ENCODE peak calls at places on chromosome 21, in six cellular contexts. One of them, this sample, is unnamed.

GRCh38 chr21:26124421-26124833 is 46.1 kb downstream of the APP start:
- DNase-seq in HCT116: no peak
- DNase-seq in H1: no peak
- DNase-seq in breast epithelium: no peak
- DNase-seq in suprapubic skin: no peak
- DNase-seq in sigmoid colon: no peak
- DNase-seq in this sample: no peak

GRCh38 chr21:29342394-29342957 is 43.8 kb downstream of the BACH1 start:
- DNase-seq in suprapubic skin: no peak
- DNase-seq in sigmoid colon: peak; percentile 82
- DNase-seq in H1: no peak
- DNase-seq in HCT116: no peak
- DNase-seq in breast epithelium: no peak
- DNase-seq in this sample: peak; percentile 58

GRCh38 chr21:37008705-37009104 is 2.2 kb downstream of the RIPPLY3 start:
- DNase-seq in sigmoid colon: no peak
- DNase-seq in suprapubic skin: no peak
- DNase-seq in HCT116: no peak
- DNase-seq in H1: no peak
- DNase-seq in breast epithelium: no peak
- DNase-seq in this sample: peak; percentile 34

GRCh38 chr21:45421071-45421845 is 16.3 kb downstream of the COL18A1 start:
- DNase-seq in H1: no peak
- DNase-seq in breast epithelium: peak; percentile 81
- DNase-seq in suprapubic skin: no peak
- DNase-seq in HCT116: no peak
- DNase-seq in sigmoid colon: peak; percentile 68
- DNase-seq in this sample: peak; percentile 57

GRCh38 chr21:37557261-37557950 is 190.8 kb downstream of the DYRK1A start:
- DNase-seq in HCT116: no peak
- DNase-seq in H1: no peak
- DNase-seq in breast epithelium: no peak
- DNase-seq in sigmoid colon: no peak
- DNase-seq in suprapubic skin: no peak
- DNase-seq in this sample: no peak

GRCh38 chr21:45900034-45900868 is 81.3 kb upstream of the COL6A1 start:
- DNase-seq in HCT116: no peak
- DNase-seq in H1: no peak
- DNase-seq in breast epithelium: no peak
- DNase-seq in sigmoid colon: no peak
- DNase-seq in suprapubic skin: no peak
- DNase-seq in this sample: peak; percentile 65

GRCh38 chr21:25501996-25502665 is 105.2 kb downstream of the MRPL39 start:
- DNase-seq in H1: no peak
- DNase-seq in suprapubic skin: no peak
- DNase-seq in breast epithelium: no peak
- DNase-seq in sigmoid colon: no peak
- DNase-seq in HCT116: no peak
- DNase-seq in this sample: no peak

GRCh38 chr21:33198346-33199135 is 31.2 kb upstream of the IFNAR2 start:
- DNase-seq in sigmoid colon: peak; percentile 75
- DNase-seq in breast epithelium: no peak
- DNase-seq in H1: no peak
- DNase-seq in HCT116: no peak
- DNase-seq in suprapubic skin: no peak
- DNase-seq in this sample: no peak

GRCh38 chr21:36708512-36709029 is 9.7 kb downstream of the SIM2 start:
- DNase-seq in suprapubic skin: no peak
- DNase-seq in H1: no peak
- DNase-seq in HCT116: no peak
- DNase-seq in breast epithelium: peak; percentile 36
- DNase-seq in sigmoid colon: no peak
- DNase-seq in this sample: no peak

GRCh38 chr21:45285266-45285931 is 2.3 kb downstream of the POFUT2 start:
- DNase-seq in suprapubic skin: peak; percentile 71
- DNase-seq in H1: no peak
- DNase-seq in sigmoid colon: no peak
- DNase-seq in HCT116: no peak
- DNase-seq in breast epithelium: peak; percentile 31
- DNase-seq in this sample: no peak

GRCh38 chr21:45011911-45012660 is 62.3 kb upstream of the ADARB1 start:
- DNase-seq in suprapubic skin: no peak
- DNase-seq in H1: peak; percentile 82
- DNase-seq in sigmoid colon: peak; percentile 64
- DNase-seq in breast epithelium: no peak
- DNase-seq in HCT116: peak; percentile 65
- DNase-seq in this sample: peak; percentile 75

GRCh38 chr21:37198989-37199924 is 67.9 kb downstream of the VPS26C start:
- DNase-seq in suprapubic skin: no peak
- DNase-seq in sigmoid colon: no peak
- DNase-seq in HCT116: peak; percentile 66
- DNase-seq in H1: no peak
- DNase-seq in breast epithelium: no peak
- DNase-seq in this sample: no peak

GRCh38 chr21:33780631-33781030 is 135.0 kb downstream of the ATP5PO start:
- DNase-seq in suprapubic skin: no peak
- DNase-seq in HCT116: no peak
- DNase-seq in H1: no peak
- DNase-seq in breast epithelium: no peak
- DNase-seq in sigmoid colon: no peak
- DNase-seq in this sample: no peak

GRCh38 chr21:46323227-46323709 is 402 bp downstream of the C21orf58 start:
- DNase-seq in H1: no peak
- DNase-seq in suprapubic skin: peak; percentile 83
- DNase-seq in breast epithelium: no peak
- DNase-seq in HCT116: no peak
- DNase-seq in sigmoid colon: peak; percentile 74
- DNase-seq in this sample: no peak

GRCh38 chr21:37561506-37561905 is 194.9 kb downstream of the DYRK1A start:
- DNase-seq in breast epithelium: no peak
- DNase-seq in HCT116: no peak
- DNase-seq in H1: peak; percentile 31
- DNase-seq in suprapubic skin: no peak
- DNase-seq in sigmoid colon: no peak
- DNase-seq in this sample: no peak

GRCh38 chr21:43718872-43719747 is at the start of gene PDXK:
- DNase-seq in H1: peak; percentile 90
- DNase-seq in sigmoid colon: peak; percentile 92
- DNase-seq in HCT116: peak; percentile 46
- DNase-seq in breast epithelium: peak; percentile 83
- DNase-seq in suprapubic skin: no peak
- DNase-seq in this sample: peak; percentile 93
- TF ChIP-seq CTCF in H1: no peak
- TF ChIP-seq CTCF in sigmoid colon: no peak
- TF ChIP-seq CTCF in HCT116: no peak
- TF ChIP-seq CTCF in breast epithelium: no peak
- TF ChIP-seq CTCF in suprapubic skin: no peak
- TF ChIP-seq CTCF in this sample: no peak

DNA sequence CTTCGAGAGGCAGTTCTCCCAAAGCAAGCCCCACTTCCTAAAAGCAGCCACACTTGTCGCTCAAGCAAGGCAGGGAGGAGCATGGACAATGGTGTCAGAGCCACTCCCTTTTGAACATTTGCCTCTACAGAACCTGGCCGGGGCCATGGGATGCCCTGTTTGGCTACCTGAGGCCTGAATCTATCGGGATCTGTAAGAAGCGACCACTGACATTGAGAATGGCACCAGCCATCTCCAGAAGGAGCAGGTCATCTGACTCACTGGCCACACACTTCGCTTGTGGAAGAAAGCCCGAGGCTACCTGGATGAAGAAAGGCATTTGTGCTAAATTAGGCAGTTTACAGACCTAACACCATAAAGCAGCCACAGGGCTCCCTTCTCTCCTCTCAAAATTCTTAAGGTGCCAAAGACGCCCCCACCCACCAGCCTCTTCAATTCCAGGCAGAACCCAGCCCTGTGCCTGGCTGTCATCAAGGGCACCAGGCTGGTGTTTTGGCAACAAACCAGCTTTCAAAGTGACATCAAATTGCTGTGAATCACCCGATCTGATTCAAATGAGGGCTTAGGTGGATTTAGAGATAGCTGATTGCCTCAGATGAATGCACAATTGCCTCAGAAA is 104.8 kb downstream of the ETS2 start:
- DNase-seq in sigmoid colon: no peak
- DNase-seq in H1: no peak
- DNase-seq in HCT116: peak; percentile 74
- DNase-seq in breast epithelium: no peak
- DNase-seq in suprapubic skin: no peak
- DNase-seq in this sample: no peak
- H3K27ac ChIP-seq in sigmoid colon: peak overlapping the region; percentile 79
- H3K27ac ChIP-seq in H1: no peak overlapping the region
- H3K27ac ChIP-seq in HCT116: no peak overlapping the region
- H3K27ac ChIP-seq in breast epithelium: peak overlapping the region; percentile 90
- H3K27ac ChIP-seq in suprapubic skin: peak overlapping the region; percentile 92
- H3K27ac ChIP-seq in this sample: peak overlapping the region; percentile 64

GRCh38 chr21:42161401-42161956 is 57.5 kb upstream of the ABCG1 start:
- DNase-seq in HCT116: no peak
- DNase-seq in suprapubic skin: no peak
- DNase-seq in H1: no peak
- DNase-seq in breast epithelium: no peak
- DNase-seq in sigmoid colon: no peak
- DNase-seq in this sample: no peak
- TF ChIP-seq POLR2AphosphoS5 in HCT116: no peak
- TF ChIP-seq POLR2AphosphoS5 in suprapubic skin: no peak
- TF ChIP-seq POLR2AphosphoS5 in H1: no peak
- TF ChIP-seq POLR2AphosphoS5 in breast epithelium: no peak
- TF ChIP-seq POLR2AphosphoS5 in sigmoid colon: no peak
- TF ChIP-seq POLR2AphosphoS5 in this sample: no peak

GRCh38 chr21:34910396-34910795 is 138.7 kb downstream of the RUNX1 start:
- DNase-seq in sigmoid colon: no peak
- DNase-seq in breast epithelium: no peak
- DNase-seq in HCT116: no peak
- DNase-seq in H1: no peak
- DNase-seq in suprapubic skin: no peak
- DNase-seq in this sample: peak; percentile 80

GRCh38 chr21:34911360-34911759 is 137.7 kb downstream of the RUNX1 start:
- DNase-seq in sigmoid colon: no peak
- DNase-seq in HCT116: no peak
- DNase-seq in breast epithelium: no peak
- DNase-seq in H1: no peak
- DNase-seq in suprapubic skin: no peak
- DNase-seq in this sample: no peak

GRCh38 chr21:34913786-34914185 is 135.3 kb downstream of the RUNX1 start:
- DNase-seq in breast epithelium: no peak
- DNase-seq in H1: no peak
- DNase-seq in sigmoid colon: no peak
- DNase-seq in HCT116: no peak
- DNase-seq in suprapubic skin: no peak
- DNase-seq in this sample: no peak

GRCh38 chr21:34914239-34914638 is 134.9 kb downstream of the RUNX1 start:
- DNase-seq in HCT116: no peak
- DNase-seq in breast epithelium: no peak
- DNase-seq in suprapubic skin: no peak
- DNase-seq in H1: no peak
- DNase-seq in sigmoid colon: no peak
- DNase-seq in this sample: no peak

DNA sequence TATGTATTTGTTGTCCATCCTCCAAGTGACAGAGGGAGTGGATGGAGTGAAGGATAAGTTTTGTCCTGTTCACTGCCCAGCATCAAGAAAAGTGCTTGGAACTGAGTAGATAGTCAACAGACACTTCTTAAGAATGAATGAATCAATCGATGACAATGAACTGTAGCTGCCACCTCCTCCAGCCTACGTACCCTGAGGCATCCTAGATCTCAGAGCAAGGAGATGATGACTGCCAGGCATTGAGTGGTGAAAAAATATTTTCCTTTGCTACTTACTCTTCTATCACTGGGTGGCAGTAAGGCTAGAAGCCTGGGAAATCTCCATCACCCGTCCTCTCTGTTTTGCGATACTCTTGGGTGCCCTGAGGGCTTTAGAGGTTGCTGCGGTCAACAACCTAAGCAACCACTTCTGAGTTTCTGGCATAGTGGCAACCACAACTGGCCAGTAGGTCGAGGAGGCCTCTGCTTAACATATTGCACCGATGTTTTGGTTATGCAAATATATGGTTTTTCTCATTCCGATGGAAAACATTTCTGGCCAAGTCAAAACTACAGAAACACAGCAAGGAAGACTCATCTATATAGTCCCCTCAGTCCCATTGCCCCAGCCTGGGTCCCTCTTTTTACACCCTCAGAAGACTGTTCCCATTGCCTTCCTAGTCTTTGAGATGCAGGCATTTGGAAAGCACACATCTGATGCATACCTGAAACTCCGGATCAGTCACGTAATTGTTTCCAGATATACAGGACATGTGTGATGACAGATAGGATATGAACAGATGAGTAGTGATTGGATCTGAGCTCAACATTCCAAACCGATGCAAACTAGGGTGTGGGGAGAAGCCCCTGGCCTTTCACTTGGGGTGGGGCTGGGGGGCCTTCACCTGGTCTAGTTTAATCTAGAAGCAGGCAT is 136.8 kb downstream of the RUNX1 start:
- DNase-seq in sigmoid colon: no peak
- DNase-seq in breast epithelium: no peak
- DNase-seq in suprapubic skin: no peak
- DNase-seq in H1: no peak
- DNase-seq in HCT116: no peak
- DNase-seq in this sample: no peak
- TF ChIP-seq CTCF in sigmoid colon: no peak
- TF ChIP-seq CTCF in breast epithelium: no peak
- TF ChIP-seq CTCF in suprapubic skin: no peak
- TF ChIP-seq CTCF in H1: no peak
- TF ChIP-seq CTCF in HCT116: no peak
- TF ChIP-seq CTCF in this sample: no peak

DNA sequence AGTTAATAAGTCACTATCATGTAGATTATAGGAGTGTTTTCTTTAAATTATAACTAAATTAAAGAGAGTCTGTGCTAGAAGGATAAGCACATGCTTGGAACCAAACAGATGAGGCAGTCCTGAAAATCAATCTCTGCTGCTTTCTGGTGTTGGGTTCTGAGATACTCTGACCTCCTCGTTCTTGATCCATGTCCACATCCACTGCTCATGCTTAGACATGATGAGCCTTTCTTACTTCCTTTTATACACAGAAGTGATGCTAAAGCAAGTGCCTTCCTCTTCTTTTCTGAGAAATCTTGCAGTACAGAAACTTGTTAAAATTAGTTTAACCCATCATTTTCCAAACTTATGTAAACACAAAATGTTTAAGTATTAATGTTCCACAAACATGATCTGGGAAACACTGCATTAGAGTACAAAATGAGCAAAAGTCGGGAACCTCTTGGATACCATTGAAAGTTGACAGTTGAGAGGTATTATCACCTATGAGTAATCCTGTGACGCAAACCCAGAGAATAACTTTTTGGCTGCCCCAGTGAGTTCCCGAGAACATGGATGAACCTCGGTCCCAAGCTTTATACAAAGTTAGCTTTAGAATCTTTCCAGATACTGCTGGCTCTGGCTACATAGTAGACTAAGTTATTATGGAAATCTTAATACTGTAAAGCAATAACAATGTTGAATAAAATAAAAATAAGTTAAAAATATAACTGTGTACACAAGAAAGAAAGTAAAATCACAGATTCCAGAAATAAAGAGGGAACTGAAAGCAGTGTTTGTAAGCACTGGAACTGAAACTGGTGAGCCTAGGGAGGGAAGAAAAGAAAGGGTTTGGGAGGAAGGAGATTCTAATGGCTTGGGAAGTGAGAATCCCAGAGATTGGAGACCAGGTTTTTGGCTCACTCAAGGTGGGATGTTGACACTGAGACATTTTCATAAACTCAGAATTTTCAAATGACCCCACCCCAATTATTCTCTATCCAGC is 429.3 kb upstream of the RUNX1 start:
- DNase-seq in sigmoid colon: no peak
- DNase-seq in breast epithelium: no peak
- DNase-seq in H1: no peak
- DNase-seq in suprapubic skin: no peak
- DNase-seq in HCT116: no peak
- DNase-seq in this sample: no peak
- H3K27ac ChIP-seq in sigmoid colon: no peak overlapping the region
- H3K27ac ChIP-seq in breast epithelium: no peak overlapping the region
- H3K27ac ChIP-seq in H1: no peak overlapping the region
- H3K27ac ChIP-seq in suprapubic skin: no peak overlapping the region
- H3K27ac ChIP-seq in HCT116: no peak overlapping the region
- H3K27ac ChIP-seq in this sample: no peak overlapping the region

This sample was measured in upper lobe of left lung.